ENCODE peak calls at places on chromosomes 4 and X, in five cellular contexts. B is AG09309, O is astrocyte, L is endothelial cell of umbilical vein, P is tibial artery. D is an unnamed sample.

GRCh38 chrX:8010105-8010504 is 82.9 kb upstream of the PNPLA4 start:
- DNase-seq in L (no peak), B (no peak), O (no peak), P (no peak), D (no peak)

GRCh38 chr4:107654694-107655093 is 65.3 kb downstream of the PAPSS1 start:
- DNase-seq in O (no peak), B (no peak), L (no peak), P (no peak), D (no peak)

GRCh38 chr4:155614111-155614762 is 52.4 kb upstream of the GUCY1A1 start:
- DNase-seq in L (no peak), B (no peak), P (no peak), O (no peak), D (no peak)

GRCh38 chr4:125021189-125021588 is 293.6 kb upstream of the FAT4 start:
- DNase-seq in L (peak), B (no peak), O (no peak), P (no peak), D (no peak)

GRCh38 chr4:16707874-16708273 is 190.6 kb downstream of the LDB2 start:
- DNase-seq in P (no peak), L (no peak), O (peak), B (peak), D (no peak)

GRCh38 chrX:120213438-120214265 is 37.0 kb upstream of the ZBTB33 start:
- DNase-seq in L (peak), P (no peak), O (peak), B (peak), D (peak)

GRCh38 chr4:40046311-40046980 is 10.2 kb upstream of the N4BP2 start:
- DNase-seq in B (no peak), O (peak), P (no peak), L (peak), D (no peak)

GRCh38 chr4:108036252-108036651 is 46.6 kb downstream of the HADH start:
- DNase-seq in P (no peak), O (no peak), B (no peak), L (no peak), D (no peak)

GRCh38 chr4:153159728-153160221 is 44.5 kb upstream of the TRIM2 start:
- DNase-seq in L (peak), B (peak), O (peak), P (no peak), D (no peak)

DNA sequence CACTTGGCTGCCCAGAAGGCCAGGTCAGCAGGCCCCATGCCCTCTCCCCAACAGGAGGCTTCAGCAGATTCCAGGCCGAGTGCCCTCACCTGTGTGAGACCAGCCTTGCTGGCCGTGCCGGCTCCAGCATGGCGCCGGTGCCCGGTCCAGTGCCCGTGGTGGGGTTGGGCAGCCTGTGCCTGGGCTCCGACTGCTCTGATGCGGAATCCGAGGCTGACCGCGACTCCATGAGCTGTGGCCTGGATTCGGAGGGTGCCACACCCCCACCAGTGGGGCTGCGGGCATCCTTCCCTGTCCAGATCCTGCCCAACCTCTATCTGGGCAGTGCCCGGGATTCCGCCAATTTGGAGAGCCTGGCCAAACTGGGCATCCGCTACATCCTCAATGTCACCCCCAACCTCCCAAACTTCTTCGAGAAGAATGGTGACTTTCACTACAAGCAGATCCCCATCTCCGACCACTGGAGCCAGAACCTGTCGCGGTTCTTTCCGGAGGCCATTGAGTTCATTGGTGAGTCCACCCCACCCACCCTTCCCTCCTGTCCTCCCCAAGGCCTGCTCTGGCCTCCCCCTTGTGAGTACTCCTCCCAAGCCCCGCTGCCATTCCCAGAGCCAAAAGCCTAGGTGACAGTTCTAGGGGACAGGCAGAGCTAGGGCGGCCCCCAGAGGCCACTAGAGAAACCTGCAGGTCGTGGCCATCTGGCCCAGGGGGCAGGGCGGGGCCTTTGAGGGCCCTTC is 2.3 kb downstream of the DUSP9 start:
- DNase-seq in B (no peak), O (no peak), P (peak), L (no peak), D (no peak)
- TF ChIP-seq CTCF in B (peak), O (no peak), P (no peak), L (peak), D (peak)

DNA sequence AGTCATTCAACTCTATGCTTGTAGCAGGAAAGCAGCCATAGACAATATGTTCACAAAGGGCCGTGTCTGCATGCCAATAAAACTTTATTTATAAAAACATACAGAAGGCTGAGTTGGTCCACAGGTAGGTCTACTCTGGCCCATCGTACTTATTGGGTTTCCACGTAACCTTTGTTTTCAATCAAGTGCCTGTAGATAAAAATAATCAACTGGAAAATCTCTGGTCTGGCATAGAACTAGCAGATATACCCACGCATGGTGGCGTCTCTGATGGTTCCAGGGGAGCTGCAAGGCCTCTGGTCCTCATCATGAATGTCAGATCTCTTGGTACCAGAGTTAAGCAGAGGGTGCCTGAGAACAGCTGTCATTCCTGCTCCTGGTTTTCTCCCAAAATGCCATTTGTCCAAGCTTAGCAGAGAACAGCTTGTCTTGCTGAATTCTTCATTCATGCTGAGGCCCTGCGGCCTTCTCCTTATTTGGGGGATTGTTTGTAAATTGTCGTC is 31.4 kb upstream of the JAKMIP1 start:
- DNase-seq in O (no peak), L (no peak), P (no peak), B (no peak), D (no peak)
- TF ChIP-seq CTCF in O (no peak), L (no peak), P (no peak), B (no peak), D (no peak)

GRCh38 chrX:30215357-30215843 is at the start of gene MAGEB2:
- DNase-seq in P (no peak), B (no peak), O (no peak), L (no peak), D (no peak)
- TF ChIP-seq CTCF in P (no peak), B (no peak), O (no peak), L (no peak), D (no peak)

GRCh38 chr4:127188847-127189246 is 443.9 kb upstream of the INTU start:
- DNase-seq in B (no peak), L (no peak), P (no peak), O (peak), D (no peak)
- TF ChIP-seq CTCF in B (no peak), L (no peak), P (peak), O (no peak), D (peak)

GRCh38 chrX:77628294-77629025 is 157.6 kb downstream of the ATRX start:
- DNase-seq in B (no peak), O (no peak), L (peak), P (no peak), D (no peak)
- TF ChIP-seq CTCF in B (no peak), O (no peak), L (no peak), P (no peak), D (no peak)

D was measured in progenitor cell of endocrine pancreas.